ENCODE peak calls at places on chromosomes 13 and 19, in five cellular contexts. One of them, this sample, is unnamed.

GRCh38 chr13:113605461-113605860 is 20.9 kb downstream of the TFDP1 start:
- DNase-seq in GM23248: no peak
- DNase-seq in A673: no peak
- DNase-seq in fibroblast of pulmonary artery: no peak
- DNase-seq in PC-3: no peak
- DNase-seq in this sample: no peak

GRCh38 chr13:99029576-99029975 is 51.7 kb upstream of the DOCK9 start:
- DNase-seq in PC-3: no peak
- DNase-seq in A673: no peak
- DNase-seq in GM23248: no peak
- DNase-seq in fibroblast of pulmonary artery: no peak
- DNase-seq in this sample: no peak

GRCh38 chr19:53864308-53864836 is 3.3 kb upstream of the MYADM start:
- DNase-seq in GM23248: no peak
- DNase-seq in PC-3: peak; percentile 80
- DNase-seq in A673: no peak
- DNase-seq in fibroblast of pulmonary artery: no peak
- DNase-seq in this sample: no peak

GRCh38 chr13:72221276-72221962 is 354.4 kb upstream of the DACH1 start:
- DNase-seq in PC-3: peak; percentile 59
- DNase-seq in A673: peak; percentile 40
- DNase-seq in GM23248: no peak
- DNase-seq in fibroblast of pulmonary artery: peak; percentile 7
- DNase-seq in this sample: no peak

GRCh38 chr13:91135376-91135775 is 212.1 kb upstream of the MIR17HG start:
- DNase-seq in A673: no peak
- DNase-seq in PC-3: no peak
- DNase-seq in GM23248: no peak
- DNase-seq in fibroblast of pulmonary artery: no peak
- DNase-seq in this sample: no peak

GRCh38 chr13:33087790-33088189 is 71.6 kb downstream of the KL start:
- DNase-seq in fibroblast of pulmonary artery: peak; percentile 21
- DNase-seq in A673: no peak
- DNase-seq in PC-3: peak; percentile 51
- DNase-seq in GM23248: peak; percentile 17
- DNase-seq in this sample: no peak

GRCh38 chr13:87089391-87089790 is 581.8 kb upstream of the SLITRK5 start:
- DNase-seq in fibroblast of pulmonary artery: peak; percentile 74
- DNase-seq in A673: peak; percentile 1
- DNase-seq in PC-3: peak; percentile 47
- DNase-seq in GM23248: peak; percentile 94
- DNase-seq in this sample: peak; percentile 19

GRCh38 chr19:12777217-12778019 is 2.1 kb upstream of the HOOK2 start:
- DNase-seq in A673: peak; percentile 91
- DNase-seq in PC-3: peak; percentile 89
- DNase-seq in fibroblast of pulmonary artery: peak; percentile 80
- DNase-seq in GM23248: peak; percentile 87
- DNase-seq in this sample: peak; percentile 72

GRCh38 chr13:38979891-38980627 is 10.6 kb downstream of the STOML3 start:
- DNase-seq in A673: no peak
- DNase-seq in GM23248: peak; percentile 9
- DNase-seq in PC-3: no peak
- DNase-seq in fibroblast of pulmonary artery: peak; percentile 11
- DNase-seq in this sample: peak; percentile 3

GRCh38 chr19:51096473-51097165 is 11.6 kb downstream of the CTU1 start:
- DNase-seq in fibroblast of pulmonary artery: peak; percentile 10
- DNase-seq in PC-3: peak; percentile 47
- DNase-seq in A673: peak; percentile 17
- DNase-seq in GM23248: peak; percentile 20
- DNase-seq in this sample: no peak

GRCh38 chr19:45376045-45376724 is 5.8 kb upstream of the ERCC2 start:
- DNase-seq in GM23248: peak; percentile 88
- DNase-seq in fibroblast of pulmonary artery: peak; percentile 97
- DNase-seq in PC-3: peak; percentile 94
- DNase-seq in A673: peak; percentile 82
- DNase-seq in this sample: peak; percentile 89

GRCh38 chr13:113458218-113459065 is 5.2 kb upstream of the ADPRHL1 start:
- DNase-seq in PC-3: no peak
- DNase-seq in fibroblast of pulmonary artery: peak; percentile 20
- DNase-seq in A673: peak; percentile 93
- DNase-seq in GM23248: peak; percentile 12
- DNase-seq in this sample: no peak

GRCh38 chr13:90032841-90033493 is 1314.5 kb upstream of the MIR17HG start:
- DNase-seq in GM23248: no peak
- DNase-seq in PC-3: no peak
- DNase-seq in A673: no peak
- DNase-seq in fibroblast of pulmonary artery: no peak
- DNase-seq in this sample: no peak

GRCh38 chr19:29467824-29468401 is 57.9 kb upstream of the VSTM2B start:
- DNase-seq in fibroblast of pulmonary artery: peak; percentile 24
- DNase-seq in GM23248: peak; percentile 30
- DNase-seq in A673: peak; percentile 13
- DNase-seq in PC-3: peak; percentile 54
- DNase-seq in this sample: no peak

GRCh38 chr13:63288576-63288975 is 1872.9 kb upstream of the PCDH20 start:
- DNase-seq in A673: no peak
- DNase-seq in GM23248: no peak
- DNase-seq in PC-3: no peak
- DNase-seq in fibroblast of pulmonary artery: peak; percentile 21
- DNase-seq in this sample: peak; percentile 20

GRCh38 chr19:17488593-17489391 is 18.5 kb downstream of the SLC27A1 start:
- DNase-seq in GM23248: peak; percentile 46
- DNase-seq in A673: peak; percentile 73
- DNase-seq in PC-3: peak; percentile 92
- DNase-seq in fibroblast of pulmonary artery: peak; percentile 34
- DNase-seq in this sample: no peak

GRCh38 chr13:110305001-110305400 is 2.0 kb downstream of the COL4A1 start:
- DNase-seq in A673: no peak
- DNase-seq in GM23248: no peak
- DNase-seq in PC-3: no peak
- DNase-seq in fibroblast of pulmonary artery: no peak
- DNase-seq in this sample: no peak
- H3K4me3 ChIP-seq in A673: peak overlapping the region; percentile 98
- H3K4me3 ChIP-seq in GM23248: no peak overlapping the region
- H3K4me3 ChIP-seq in PC-3: peak overlapping the region; percentile 72
- H3K4me3 ChIP-seq in fibroblast of pulmonary artery: peak overlapping the region; percentile 87
- H3K4me3 ChIP-seq in this sample: no peak overlapping the region

DNA sequence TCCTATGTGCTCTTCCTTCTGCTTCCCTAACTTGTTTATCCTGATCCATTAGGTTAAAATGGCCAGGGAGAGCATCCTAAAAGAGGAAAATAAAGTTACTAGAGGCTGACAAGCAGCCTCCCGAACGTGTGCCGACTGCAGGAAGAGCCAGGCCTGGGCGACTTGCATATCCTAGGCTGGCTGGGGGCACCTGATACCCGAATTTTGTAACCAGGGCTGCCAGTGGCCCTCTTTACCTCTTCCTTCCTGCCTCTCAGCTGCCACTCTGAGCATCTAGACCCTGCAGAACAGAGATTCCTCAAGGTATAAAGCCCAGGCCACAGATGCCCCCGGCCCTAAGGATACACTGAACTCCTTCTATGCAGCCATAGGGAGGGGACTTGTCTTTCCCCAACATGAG is 48.5 kb upstream of the KATNAL1 start:
- DNase-seq in GM23248: no peak
- DNase-seq in A673: no peak
- DNase-seq in PC-3: no peak
- DNase-seq in fibroblast of pulmonary artery: no peak
- DNase-seq in this sample: no peak
- H3K4me3 ChIP-seq in GM23248: no peak overlapping the region
- H3K4me3 ChIP-seq in A673: no peak overlapping the region
- H3K4me3 ChIP-seq in PC-3: no peak overlapping the region
- H3K4me3 ChIP-seq in fibroblast of pulmonary artery: no peak overlapping the region
- H3K4me3 ChIP-seq in this sample: no peak overlapping the region

GRCh38 chr19:40277356-40277755 is 7.8 kb downstream of the AKT2 start:
- DNase-seq in A673: no peak
- DNase-seq in PC-3: no peak
- DNase-seq in GM23248: no peak
- DNase-seq in fibroblast of pulmonary artery: no peak
- DNase-seq in this sample: no peak

GRCh38 chr19:40278361-40279045 is 6.6 kb downstream of the AKT2 start:
- DNase-seq in GM23248: peak; percentile 55
- DNase-seq in A673: no peak
- DNase-seq in fibroblast of pulmonary artery: no peak
- DNase-seq in PC-3: no peak
- DNase-seq in this sample: no peak

GRCh38 chr19:40280608-40281221 is 4.4 kb downstream of the AKT2 start:
- DNase-seq in fibroblast of pulmonary artery: no peak
- DNase-seq in PC-3: no peak
- DNase-seq in A673: no peak
- DNase-seq in GM23248: no peak
- DNase-seq in this sample: no peak

GRCh38 chr19:40279761-40280607 is 5.2 kb downstream of the AKT2 start:
- DNase-seq in A673: no peak
- DNase-seq in GM23248: peak; percentile 30
- DNase-seq in PC-3: no peak
- DNase-seq in fibroblast of pulmonary artery: no peak
- DNase-seq in this sample: no peak

GRCh38 chr19:40279120-40279551 is 6.0 kb downstream of the AKT2 start:
- DNase-seq in A673: no peak
- DNase-seq in GM23248: peak; percentile 81
- DNase-seq in fibroblast of pulmonary artery: peak; percentile 75
- DNase-seq in PC-3: no peak
- DNase-seq in this sample: peak; percentile 87
- H3K4me3 ChIP-seq in A673: no peak overlapping the region
- H3K4me3 ChIP-seq in GM23248: peak overlapping the region; percentile 55
- H3K4me3 ChIP-seq in fibroblast of pulmonary artery: no peak overlapping the region
- H3K4me3 ChIP-seq in PC-3: no peak overlapping the region
- H3K4me3 ChIP-seq in this sample: peak overlapping the region; percentile 23

GRCh38 chr19:52115526-52116053 is 20.0 kb upstream of the ZNF841 start:
- DNase-seq in fibroblast of pulmonary artery: no peak
- DNase-seq in GM23248: no peak
- DNase-seq in A673: no peak
- DNase-seq in PC-3: no peak
- DNase-seq in this sample: no peak
- H3K4me3 ChIP-seq in fibroblast of pulmonary artery: no peak overlapping the region
- H3K4me3 ChIP-seq in GM23248: no peak overlapping the region
- H3K4me3 ChIP-seq in A673: no peak overlapping the region
- H3K4me3 ChIP-seq in PC-3: peak overlapping the region; percentile 18
- H3K4me3 ChIP-seq in this sample: no peak overlapping the region

DNA sequence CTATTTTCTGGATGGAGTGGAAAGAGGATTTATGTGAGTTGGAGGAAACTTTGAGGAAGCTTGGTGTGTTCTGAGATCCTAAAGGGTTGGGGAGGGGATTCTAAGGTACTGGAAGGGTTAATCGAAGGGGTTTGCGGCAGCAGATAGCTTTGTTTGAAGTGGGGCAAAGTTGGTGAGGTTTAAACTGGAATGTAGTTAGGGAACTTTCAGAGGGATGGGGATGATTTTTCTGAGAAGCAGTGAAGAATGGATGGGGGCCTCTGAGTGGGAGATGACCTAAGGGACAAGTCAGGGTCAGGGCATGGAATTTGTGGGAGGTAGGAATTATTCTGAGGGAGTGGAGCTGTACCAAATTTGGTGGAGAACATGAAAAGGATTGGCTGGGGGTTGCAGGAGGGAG is 3.9 kb downstream of the SAE1 start:
- DNase-seq in fibroblast of pulmonary artery: no peak
- DNase-seq in GM23248: no peak
- DNase-seq in A673: no peak
- DNase-seq in PC-3: no peak
- DNase-seq in this sample: no peak
- H3K4me3 ChIP-seq in fibroblast of pulmonary artery: no peak overlapping the region
- H3K4me3 ChIP-seq in GM23248: no peak overlapping the region
- H3K4me3 ChIP-seq in A673: no peak overlapping the region
- H3K4me3 ChIP-seq in PC-3: peak overlapping the region; percentile 49
- H3K4me3 ChIP-seq in this sample: no peak overlapping the region

GRCh38 chr19:41893899-41894298 is 10.9 kb downstream of the ARHGEF1 start:
- DNase-seq in A673: no peak
- DNase-seq in PC-3: no peak
- DNase-seq in fibroblast of pulmonary artery: no peak
- DNase-seq in GM23248: peak; percentile 32
- DNase-seq in this sample: no peak
- H3K4me3 ChIP-seq in A673: no peak overlapping the region
- H3K4me3 ChIP-seq in PC-3: no peak overlapping the region
- H3K4me3 ChIP-seq in fibroblast of pulmonary artery: no peak overlapping the region
- H3K4me3 ChIP-seq in GM23248: no peak overlapping the region
- H3K4me3 ChIP-seq in this sample: no peak overlapping the region